ENCODE peak calls at places on chromosomes 2 and 18, in four cellular contexts. I is sigmoid colon; G is A549; L is naive thymus-derived CD4-positive, alpha-beta T cell. H is an unnamed sample.

GRCh38 chr2:31082002-31082401 is 56.2 kb downstream of the GALNT14 start:
- DNase-seq in I (no peak), G (no peak), L (no peak), H (no peak)

GRCh38 chr2:229348135-229348534 is 77.0 kb upstream of the PID1 start:
- DNase-seq in I (no peak), G (no peak), L (no peak), H (no peak)

GRCh38 chr2:158317642-158318041 is 138.9 kb downstream of the CCDC148 start:
- DNase-seq in I (no peak), G (no peak), L (no peak), H (no peak)

GRCh38 chr18:25298853-25299274 is 53.1 kb downstream of the ZNF521 start:
- DNase-seq in I (no peak), G (no peak), L (no peak), H (no peak)

GRCh38 chr18:25503567-25504081 is 151.7 kb upstream of the ZNF521 start:
- DNase-seq in I (peak), G (peak), L (no peak), H (no peak)

GRCh38 chr2:64807417-64807816 is 153.7 kb upstream of the SERTAD2 start:
- DNase-seq in I (no peak), G (peak), L (no peak), H (no peak)

GRCh38 chr18:78526923-78527775 is 452.5 kb upstream of the SALL3 start:
- DNase-seq in I (no peak), G (no peak), L (no peak), H (no peak)

GRCh38 chr18:45687617-45688016 is 36.4 kb upstream of the SLC14A1 start:
- DNase-seq in I (no peak), G (no peak), L (no peak), H (no peak)

GRCh38 chr2:43029186-43029585 is 197.2 kb downstream of the ZFP36L2 start:
- DNase-seq in I (peak), G (no peak), L (no peak), H (no peak)

GRCh38 chr2:118539290-118539689 is 308.2 kb downstream of the EN1 start:
- DNase-seq in I (no peak), G (no peak), L (no peak), H (no peak)

GRCh38 chr2:38109732-38110181 is 33.8 kb upstream of the CYP1B1 start:
- DNase-seq in I (no peak), G (peak), L (no peak), H (no peak)

GRCh38 chr2:210955591-210955990 is 399.2 kb downstream of the CPS1 start:
- DNase-seq in I (no peak), G (no peak), L (no peak), H (no peak)

GRCh38 chr2:58906151-58906645 is 665.1 kb upstream of the FANCL start:
- DNase-seq in I (no peak), G (no peak), L (no peak), H (no peak)

GRCh38 chr2:190470256-190470826 is 62.2 kb downstream of the MFSD6 start:
- DNase-seq in I (no peak), G (no peak), L (no peak), H (no peak)

GRCh38 chr2:113167115-113167932 is 6.4 kb upstream of the PSD4 start:
- DNase-seq in I (no peak), G (no peak), L (no peak), H (peak)

GRCh38 chr2:167863377-167863776 is 384.0 kb downstream of the STK39 start:
- DNase-seq in I (no peak), G (no peak), L (no peak), H (no peak)

GRCh38 chr2:226728996-226729395 is 70.6 kb downstream of the IRS1 start:
- DNase-seq in I (no peak), G (no peak), L (no peak), H (no peak)

GRCh38 chr2:46320141-46320567 is 22.9 kb downstream of the EPAS1 start:
- DNase-seq in I (no peak), G (no peak), L (no peak), H (no peak)

GRCh38 chr2:189657867-189658266 is 3.4 kb upstream of the ASNSD1 start:
- DNase-seq in I (no peak), G (no peak), L (peak), H (peak)

GRCh38 chr2:25655316-25655715 is 18.1 kb downstream of the DTNB start:
- DNase-seq in I (no peak), G (no peak), L (no peak), H (no peak)

GRCh38 chr2:98479959-98480524 is 35.4 kb downstream of the INPP4A start:
- DNase-seq in I (peak), G (no peak), L (no peak), H (no peak)

GRCh38 chr18:11995445-11996189 is 14.3 kb downstream of the IMPA2 start:
- DNase-seq in I (peak), G (peak), L (peak), H (peak)

GRCh38 chr2:98381494-98381893 is 35.2 kb downstream of the CNGA3 start:
- DNase-seq in I (no peak), G (no peak), L (no peak), H (no peak)

GRCh38 chr18:38006541-38006940 is 440.9 kb upstream of the CELF4 start:
- DNase-seq in I (no peak), G (no peak), L (no peak), H (no peak)

GRCh38 chr18:60965856-60966255 is 367.4 kb upstream of the CDH20 start:
- DNase-seq in I (no peak), G (no peak), L (no peak), H (no peak)

GRCh38 chr18:62331581-62332436 is 6.7 kb downstream of the TNFRSF11A start:
- DNase-seq in I (peak), G (no peak), L (no peak), H (no peak)

GRCh38 chr2:169965495-169965894 is 138.2 kb downstream of the UBR3 start:
- DNase-seq in I (no peak), G (no peak), L (no peak), H (no peak)

GRCh38 chr2:164761737-164762460 is 79.7 kb downstream of the COBLL1 start:
- DNase-seq in I (no peak), G (no peak), L (no peak), H (no peak)

GRCh38 chr2:240919786-240920782 is 13.9 kb downstream of the CROCC2 start:
- DNase-seq in I (peak), G (no peak), L (no peak), H (no peak)

GRCh38 chr2:177666408-177666807 is 273.8 kb downstream of the AGPS start:
- DNase-seq in I (no peak), G (no peak), L (no peak), H (no peak)

GRCh38 chr2:133598769-133599168 is 30.5 kb upstream of the NCKAP5 start:
- DNase-seq in I (no peak), G (no peak), L (no peak), H (no peak)

GRCh38 chr18:48351216-48352050 is 57.8 kb downstream of the ZBTB7C start:
- DNase-seq in I (no peak), G (no peak), L (no peak), H (no peak)

GRCh38 chr2:133773862-133774674 is 205.8 kb upstream of the NCKAP5 start:
- DNase-seq in I (peak), G (no peak), L (no peak), H (no peak)

GRCh38 chr2:12950957-12951656 is 234.4 kb downstream of the TRIB2 start:
- DNase-seq in I (no peak), G (no peak), L (no peak), H (no peak)

GRCh38 chr2:30691948-30692828 is 115.1 kb downstream of the CAPN13 start:
- DNase-seq in I (peak), G (no peak), L (no peak), H (no peak)

GRCh38 chr2:189179607-189179979 is at the start of gene COL5A2:
- DNase-seq in I (peak), G (peak), L (peak), H (no peak)

GRCh38 chr2:149004836-149005235 is 33.7 kb upstream of the LYPD6B start:
- DNase-seq in I (no peak), G (no peak), L (no peak), H (no peak)

GRCh38 chr2:38267270-38267925 is 109.7 kb downstream of the ATL2 start:
- DNase-seq in I (no peak), G (no peak), L (no peak), H (no peak)

GRCh38 chr2:66446924-66447323 is 12.0 kb downstream of the MEIS1 start:
- DNase-seq in I (no peak), G (no peak), L (no peak), H (no peak)

GRCh38 chr2:221816566-221816965 is 244.5 kb upstream of the EPHA4 start:
- DNase-seq in I (no peak), G (no peak), L (no peak), H (no peak)

GRCh38 chr18:13137939-13138821 is 80.4 kb upstream of the LDLRAD4 start:
- DNase-seq in I (peak), G (peak), L (peak), H (peak)

GRCh38 chr18:13136689-13137040 is 81.9 kb upstream of the LDLRAD4 start:
- DNase-seq in I (no peak), G (no peak), L (no peak), H (no peak)

GRCh38 chr18:13137041-13137938 is 81.3 kb upstream of the LDLRAD4 start:
- DNase-seq in I (no peak), G (no peak), L (peak), H (peak)

GRCh38 chr18:13134551-13135401 is 83.8 kb upstream of the LDLRAD4 start:
- DNase-seq in I (no peak), G (no peak), L (no peak), H (no peak)

GRCh38 chr18:13136056-13136688 is 82.4 kb upstream of the LDLRAD4 start:
- DNase-seq in I (no peak), G (no peak), L (peak), H (peak)
- H3K4me3 ChIP-seq in I (peak), G (no peak), L (peak), H (peak)

GRCh38 chr2:53852540-53852939 is 7.2 kb downstream of the GPR75 start:
- DNase-seq in I (no peak), G (no peak), L (no peak), H (no peak)

GRCh38 chr2:53859354-53860159 is at the start of gene GPR75:
- DNase-seq in I (no peak), G (no peak), L (no peak), H (no peak)

GRCh38 chr2:53856272-53856671 is 3.5 kb downstream of the GPR75 start:
- DNase-seq in I (no peak), G (no peak), L (no peak), H (no peak)

DNA sequence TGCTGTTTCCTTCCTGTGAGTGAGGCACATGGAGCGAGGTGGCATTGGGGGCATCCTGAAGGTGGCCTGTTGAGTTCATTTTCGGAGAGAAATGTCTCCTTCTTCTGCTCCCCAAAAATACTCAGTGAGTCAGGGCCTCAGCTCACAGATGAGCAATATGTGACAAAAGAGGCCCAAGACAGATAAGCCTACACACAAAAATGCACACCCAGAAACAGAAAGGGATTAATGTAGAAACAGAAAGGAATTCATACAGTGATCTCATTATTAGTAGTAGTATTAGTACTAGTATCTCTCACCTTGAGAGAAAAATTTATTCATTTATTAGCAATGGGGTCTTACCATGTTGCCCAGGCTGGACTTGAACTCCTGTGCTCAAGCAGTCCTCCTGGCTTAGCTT is 5.1 kb downstream of the GPR75 start:
- DNase-seq in I (no peak), G (no peak), L (no peak), H (no peak)
- H3K27ac ChIP-seq in I (no peak), G (no peak), L (no peak), H (no peak)

GRCh38 chr2:172462393-172463381 is 35.3 kb downstream of the ITGA6 start:
- DNase-seq in I (no peak), G (no peak), L (peak), H (peak)
- H3K4me3 ChIP-seq in I (no peak), G (no peak), L (peak), H (peak)

GRCh38 chr2:70553334-70553583 is 367 bp downstream of the TGFA start:
- DNase-seq in I (no peak), G (no peak), L (peak), H (no peak)
- H3K27ac ChIP-seq in I (peak), G (peak), L (peak), H (no peak)

GRCh38 chr2:237101118-237101979 is 15.7 kb downstream of the COPS8 start:
- DNase-seq in I (no peak), G (no peak), L (no peak), H (no peak)
- H3K4me3 ChIP-seq in I (no peak), G (no peak), L (no peak), H (no peak)

GRCh38 chr18:67428148-67428547 is 88.4 kb downstream of the DSEL start:
- DNase-seq in I (no peak), G (no peak), L (no peak), H (no peak)

GRCh38 chr18:67433971-67434370 is 82.5 kb downstream of the DSEL start:
- DNase-seq in I (no peak), G (no peak), L (no peak), H (no peak)

GRCh38 chr18:67428805-67429204 is 87.7 kb downstream of the DSEL start:
- DNase-seq in I (no peak), G (no peak), L (no peak), H (no peak)

DNA sequence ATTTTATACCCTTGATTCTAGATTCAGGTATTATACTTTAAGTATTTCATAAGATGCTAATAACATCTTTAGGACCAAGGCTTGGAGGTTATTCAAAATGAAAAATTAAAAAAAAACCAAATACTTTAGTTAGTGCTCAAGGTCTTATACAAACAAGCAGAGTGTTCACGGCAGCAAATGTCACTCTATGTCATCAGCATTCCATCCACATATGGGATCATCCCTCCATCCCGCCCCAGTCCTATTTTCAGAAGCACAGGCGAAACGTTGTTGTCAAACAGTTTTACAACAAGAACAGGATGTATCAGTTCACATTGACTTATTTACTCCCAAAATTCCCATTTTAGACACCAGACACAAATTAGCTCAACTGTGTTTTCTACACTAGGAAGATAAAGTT is 83.7 kb downstream of the DSEL start:
- DNase-seq in I (no peak), G (no peak), L (no peak), H (no peak)
- H3K27ac ChIP-seq in I (no peak), G (no peak), L (no peak), H (no peak)

GRCh38 chr2:191614759-191615158 is 63.2 kb upstream of the NABP1 start:
- DNase-seq in I (no peak), G (no peak), L (no peak), H (no peak)
- H3K4me3 ChIP-seq in I (no peak), G (no peak), L (no peak), H (no peak)

DNA sequence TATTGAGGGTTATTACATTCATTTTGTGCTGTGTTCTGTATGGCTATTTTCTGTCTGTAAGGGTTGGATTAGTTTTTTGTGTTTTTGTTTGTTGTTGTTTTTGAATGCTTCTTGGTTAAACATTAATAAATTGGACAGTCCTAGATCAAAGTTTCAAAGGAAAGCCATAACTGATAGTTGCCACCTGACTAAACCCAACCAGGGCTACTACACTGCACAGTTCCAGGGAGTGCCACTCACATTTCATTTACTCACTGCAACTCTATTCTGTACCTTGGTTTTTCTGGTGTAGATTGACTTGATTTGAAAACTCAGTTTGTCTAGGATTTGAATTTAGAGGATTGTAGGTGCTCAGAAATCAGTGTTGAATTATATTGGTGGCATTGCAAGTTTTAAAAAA is 6.4 kb downstream of the MYL12B start:
- DNase-seq in I (no peak), G (no peak), L (no peak), H (no peak)
- H3K27ac ChIP-seq in I (no peak), G (no peak), L (peak), H (peak)